ENCODE peak calls at places on chromosomes 11 and 22, in five cellular contexts. E, S, M, N and V are unnamed samples.

GRCh38 chr22:17370766-17371181 is 1.5 kb downstream of the CECR2 start:
- DNase-seq in N (no peak), M (no peak), E (no peak), S (no peak), V (no peak)

GRCh38 chr11:114796954-114797721 is 118.8 kb downstream of the NXPE2 start:
- DNase-seq in E (no peak), N (peak), S (no peak), M (no peak), V (no peak)

GRCh38 chr11:116282481-116282880 is 490.3 kb downstream of the BUD13 start:
- DNase-seq in N (no peak), M (no peak), E (no peak), S (no peak), V (no peak)

GRCh38 chr22:31626427-31627150 is 35.4 kb downstream of the PISD start:
- DNase-seq in S (peak), M (no peak), E (no peak), N (no peak), V (no peak)

GRCh38 chr11:125770583-125770982 is 8.0 kb downstream of the PATE2 start:
- DNase-seq in E (no peak), M (no peak), N (no peak), S (no peak), V (no peak)

GRCh38 chr11:112354364-112354763 is 93.7 kb upstream of the PLET1 start:
- DNase-seq in E (no peak), M (no peak), N (no peak), S (no peak), V (no peak)

GRCh38 chr11:44711113-44711512 is 15.6 kb upstream of the TSPAN18 start:
- DNase-seq in M (no peak), N (no peak), E (no peak), S (no peak), V (no peak)

GRCh38 chr22:27318516-27318915 is 483.0 kb downstream of the MN1 start:
- DNase-seq in M (no peak), E (no peak), S (peak), N (no peak), V (no peak)

GRCh38 chr22:21775061-21775460 is 39.5 kb upstream of the YPEL1 start:
- DNase-seq in S (no peak), M (no peak), E (no peak), N (no peak), V (no peak)

GRCh38 chr22:32473388-32473952 is 1.1 kb upstream of the FBXO7 start:
- DNase-seq in M (peak), S (peak), E (no peak), N (no peak), V (no peak)

GRCh38 chr11:47109051-47109791 is 67.5 kb downstream of the ARFGAP2 start:
- DNase-seq in M (no peak), S (no peak), N (no peak), E (no peak), V (no peak)

DNA sequence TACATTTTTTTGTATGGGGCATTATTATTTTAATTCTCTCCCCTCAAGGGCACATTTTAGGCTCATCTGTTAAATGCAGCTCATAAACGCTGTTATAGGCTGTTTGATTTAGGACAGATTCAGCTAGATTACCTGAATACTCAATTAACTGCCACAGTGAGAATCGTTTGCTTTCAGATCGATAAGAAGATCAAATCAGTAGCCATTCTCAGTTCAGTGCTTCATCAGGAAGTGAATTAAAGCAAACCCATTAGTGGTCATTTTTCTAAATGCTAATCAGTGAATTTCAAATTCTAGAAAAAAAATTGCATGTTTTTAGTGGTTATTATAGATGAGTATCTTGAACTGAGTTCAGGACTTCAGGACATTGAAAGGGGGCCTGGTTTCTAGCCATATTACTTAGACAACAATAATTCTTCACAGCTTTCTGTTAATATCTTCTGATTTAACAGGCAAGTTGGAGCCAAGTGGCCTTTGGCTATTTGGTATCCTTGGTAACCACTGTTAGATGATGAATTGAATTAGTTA is 18.6 kb downstream of the SYT9 start:
- DNase-seq in E (no peak), S (no peak), M (no peak), N (no peak), V (no peak)
- H3K27ac ChIP-seq in E (no peak), S (no peak), M (no peak), N (no peak), V (no peak)

DNA sequence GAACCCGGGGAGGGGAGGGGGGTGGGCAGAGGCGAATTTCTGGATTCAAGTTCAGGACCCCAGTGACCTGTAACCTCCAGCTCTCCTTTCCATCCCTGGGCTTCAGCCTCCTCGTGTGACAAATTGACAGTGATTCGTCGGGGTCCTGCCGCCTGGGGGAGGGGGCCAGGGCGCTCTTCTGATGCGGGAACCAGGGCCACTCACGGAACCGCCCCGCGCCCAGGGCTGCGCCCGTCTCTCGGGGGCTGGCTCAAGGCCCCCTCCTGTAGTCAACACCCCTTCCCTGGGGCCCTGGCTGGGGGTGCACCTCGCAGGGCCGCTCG is 92.8 kb upstream of the ANO1 start:
- DNase-seq in N (no peak), E (no peak), M (no peak), S (no peak), V (no peak)
- H3K27ac ChIP-seq in N (peak), E (no peak), M (no peak), S (no peak), V (peak)

GRCh38 chr22:42891008-42891407 is 33.9 kb upstream of the ARFGAP3 start:
- DNase-seq in E (no peak), M (no peak), N (no peak), S (no peak), V (no peak)

GRCh38 chr22:42887523-42888507 is 30.7 kb upstream of the ARFGAP3 start:
- DNase-seq in N (no peak), E (peak), M (no peak), S (peak), V (no peak)

GRCh38 chr22:42887114-42887513 is 30.0 kb upstream of the ARFGAP3 start:
- DNase-seq in S (no peak), E (no peak), M (no peak), N (no peak), V (no peak)

GRCh38 chr22:42891696-42892095 is 34.6 kb upstream of the ARFGAP3 start:
- DNase-seq in E (no peak), S (no peak), N (no peak), M (no peak), V (no peak)

DNA sequence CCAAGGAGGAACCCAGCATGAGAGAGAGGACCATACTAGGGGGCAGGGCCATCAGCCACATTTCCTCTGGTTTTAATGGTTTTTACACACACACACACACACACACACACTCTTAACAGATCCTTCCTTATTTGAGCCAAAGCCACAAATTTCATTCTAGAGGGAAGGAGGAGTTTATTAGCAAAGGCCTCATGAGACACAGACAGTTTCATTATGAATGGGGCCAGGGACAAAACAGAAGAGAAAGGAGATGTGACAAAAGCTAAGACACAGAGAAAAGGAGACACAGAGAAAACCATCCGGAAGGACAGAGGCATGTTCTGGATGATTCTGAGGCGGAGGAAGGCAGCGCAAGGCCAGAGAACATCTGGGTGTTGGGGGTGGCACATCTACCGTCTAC is 32.2 kb upstream of the ARFGAP3 start:
- DNase-seq in S (no peak), M (no peak), N (no peak), E (no peak), V (no peak)
- H3K27ac ChIP-seq in S (no peak), M (no peak), N (peak), E (no peak), V (no peak)

GRCh38 chr11:117826360-117826635 is 1.8 kb upstream of the FXYD2 start:
- DNase-seq in M (no peak), N (no peak), S (no peak), E (no peak), V (no peak)

GRCh38 chr11:117823294-117823940 is 1.1 kb downstream of the FXYD2 start:
- DNase-seq in N (no peak), M (no peak), E (peak), S (no peak), V (no peak)

GRCh38 chr11:117823941-117824420 is 563 bp downstream of the FXYD2 start:
- DNase-seq in M (no peak), S (no peak), N (no peak), E (peak), V (no peak)

GRCh38 chr11:117825538-117826359 is 1.2 kb upstream of the FXYD2 start:
- DNase-seq in M (no peak), S (no peak), N (no peak), E (peak), V (no peak)

DNA sequence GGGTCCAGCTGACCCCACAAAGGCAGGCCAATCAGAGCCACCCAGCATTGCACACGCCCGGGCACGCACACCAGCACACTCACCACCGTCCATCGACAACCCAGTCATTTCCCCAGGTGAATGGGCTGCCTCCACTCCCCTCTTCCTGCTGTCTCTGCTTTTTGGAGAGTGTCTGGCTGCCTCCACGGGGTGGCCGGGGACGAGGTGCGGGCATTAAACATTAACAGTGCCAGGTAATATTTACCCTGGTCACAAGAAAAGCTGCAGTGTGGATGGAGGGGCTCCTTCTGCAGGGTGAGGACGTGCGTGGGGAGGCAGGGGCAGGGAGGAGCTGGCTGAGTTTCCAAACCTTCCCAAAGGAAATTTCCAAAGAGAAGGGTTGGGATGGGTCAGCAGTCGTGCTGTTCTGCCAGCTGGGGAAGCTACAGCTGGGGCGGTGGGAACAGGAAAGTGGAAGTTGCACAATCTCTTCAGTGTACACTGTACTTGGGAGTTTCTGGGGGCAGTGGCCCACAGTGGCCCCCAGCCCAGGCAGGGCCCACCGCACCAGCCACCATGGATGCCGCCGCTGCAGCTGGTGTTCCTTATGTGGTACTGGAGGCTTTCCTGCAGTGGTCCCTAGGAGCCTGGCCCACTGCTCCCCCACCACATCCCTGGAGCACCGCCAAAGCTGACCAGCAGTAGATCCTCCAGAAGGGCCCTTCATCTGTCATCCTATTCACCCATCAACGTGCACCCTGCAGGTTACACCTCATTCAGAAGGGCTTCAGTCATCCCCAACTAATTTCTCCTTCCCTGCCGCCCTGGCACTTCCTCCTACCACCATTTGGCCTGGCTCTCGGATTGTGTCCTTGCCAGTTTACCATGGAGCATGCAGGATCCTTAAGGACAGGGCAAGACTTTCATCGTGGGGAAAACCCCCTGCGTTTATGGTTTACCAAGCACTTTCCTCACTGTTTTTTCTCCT is at the start of gene FXYD2:
- DNase-seq in N (peak), E (peak), S (no peak), M (no peak), V (no peak)
- H3K27ac ChIP-seq in N (peak), E (peak), S (peak), M (no peak), V (no peak)

GRCh38 chr11:79101736-79102135 is 339.1 kb downstream of the TENM4 start:
- DNase-seq in S (peak), N (no peak), E (no peak), M (no peak), V (no peak)
- H3K27ac ChIP-seq in S (no peak), N (no peak), E (no peak), M (no peak), V (no peak)

DNA sequence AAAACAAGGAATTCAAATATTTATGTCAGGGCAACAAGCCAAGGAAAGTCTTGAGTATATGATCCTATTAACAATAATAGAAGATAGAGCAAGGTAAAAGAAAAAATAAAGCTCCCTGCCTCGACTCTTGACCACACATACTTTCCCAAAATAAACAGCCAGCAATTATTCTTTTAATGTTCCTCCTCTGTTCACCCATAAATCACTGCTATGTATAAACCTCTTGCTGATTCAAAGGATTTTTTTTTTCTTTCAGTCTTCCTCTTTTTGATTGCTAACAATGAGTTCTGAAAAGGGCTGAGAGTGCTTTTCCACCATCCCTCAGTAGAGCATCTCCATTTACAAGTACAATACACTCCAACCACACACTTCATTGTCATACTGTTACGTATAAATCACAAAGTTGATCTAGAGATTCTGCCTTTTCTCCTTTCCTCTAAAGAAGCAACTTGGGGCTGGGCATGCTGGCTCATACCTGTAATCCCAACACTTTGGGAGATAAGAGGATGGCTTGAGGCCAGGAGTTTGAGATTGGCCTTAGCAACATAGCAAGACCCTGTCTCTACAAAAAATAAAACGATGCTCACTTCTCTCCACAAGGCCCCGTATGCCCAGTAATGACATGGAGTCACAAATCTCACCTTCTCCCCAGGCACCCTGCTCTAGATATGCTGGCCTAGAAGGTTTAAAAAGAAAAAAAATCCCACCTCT is 24.0 kb downstream of the RAB30 start:
- DNase-seq in E (no peak), S (no peak), M (no peak), N (no peak), V (no peak)
- H3K27ac ChIP-seq in E (no peak), S (no peak), M (no peak), N (peak), V (peak)

GRCh38 chr11:10900686-10901415 is 43.0 kb upstream of the ZBED5 start:
- DNase-seq in S (no peak), M (no peak), E (no peak), N (peak), V (no peak)
- H3K27ac ChIP-seq in S (peak), M (no peak), E (no peak), N (peak), V (peak)

DNA sequence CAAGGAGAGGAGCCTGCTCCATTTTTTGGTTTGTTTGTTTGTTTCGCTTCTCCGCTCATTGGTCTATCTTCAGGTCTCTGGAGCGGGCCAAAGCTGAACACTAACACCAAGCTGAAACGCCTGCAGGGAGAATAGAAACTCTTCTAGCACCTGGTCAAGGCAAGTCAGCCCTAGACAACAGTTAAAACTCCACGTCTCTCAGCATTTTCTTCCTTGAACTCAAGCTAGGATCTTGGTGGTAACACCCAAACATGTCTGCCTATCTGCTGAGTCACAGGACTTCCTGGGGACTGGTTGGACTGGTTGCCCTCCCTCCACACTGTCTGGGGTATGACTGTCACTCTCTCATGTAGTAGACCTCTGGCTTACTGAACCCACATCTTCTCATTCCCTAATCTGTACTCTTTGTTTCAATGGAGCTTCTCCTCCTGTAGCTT is 23.9 kb upstream of the RBFOX2 start:
- DNase-seq in M (no peak), S (peak), E (peak), N (no peak), V (no peak)
- H3K27ac ChIP-seq in M (no peak), S (no peak), E (no peak), N (no peak), V (peak)